ENCODE peak calls at places on chromosomes 12 and 14, in nine cellular contexts. J is H54, T is NB4, Q is body of pancreas, C is stomach, I is IMR-90, F is HCT116, P is upper lobe of left lung, G is GM12891. K is an unnamed sample.

GRCh38 chr14:101495827-101496778 is 65.2 kb upstream of the DIO3 start:
- DNase-seq in Q (peak), T (no peak), P (peak), G (no peak), J (no peak), C (peak), F (no peak), I (no peak), K (no peak)

GRCh38 chr14:66979083-66979974 is 209.9 kb upstream of the GARIN2 start:
- DNase-seq in T (no peak), Q (no peak), F (no peak), P (no peak), I (no peak), J (no peak), C (no peak), G (no peak), K (no peak)

GRCh38 chr14:103629503-103630121 is 601 bp downstream of the KLC1 start:
- DNase-seq in T (peak), I (no peak), Q (peak), G (peak), F (no peak), P (peak), C (peak), J (peak), K (peak)

GRCh38 chr14:23483216-23483854 is 13.8 kb downstream of the NGDN start:
- DNase-seq in P (no peak), J (peak), Q (no peak), I (peak), G (peak), F (no peak), T (peak), C (no peak), K (no peak)

GRCh38 chr14:57982802-57983201 is 116.9 kb upstream of the SLC35F4 start:
- DNase-seq in C (no peak), F (no peak), T (no peak), P (no peak), G (no peak), Q (peak), I (no peak), J (no peak), K (peak)

GRCh38 chr14:50615566-50615965 is 52.5 kb downstream of the SAV1 start:
- DNase-seq in T (no peak), C (no peak), P (no peak), J (no peak), F (no peak), I (no peak), G (no peak), Q (no peak), K (no peak)

GRCh38 chr12:98750511-98750910 is 105.4 kb downstream of the APAF1 start:
- DNase-seq in F (no peak), G (no peak), T (no peak), P (no peak), C (no peak), Q (no peak), J (no peak), I (peak), K (no peak)

GRCh38 chr12:102958073-102958829 is 777 bp downstream of the ASCL1 start:
- DNase-seq in T (no peak), C (no peak), J (no peak), Q (no peak), G (no peak), I (peak), F (no peak), P (peak), K (peak)

GRCh38 chr14:64823305-64823985 is 56.3 kb downstream of the SPTB start:
- DNase-seq in G (peak), C (peak), T (peak), I (peak), F (peak), J (peak), Q (peak), P (peak), K (peak)

GRCh38 chr12:113724703-113725556 is 241.2 kb downstream of the RBM19 start:
- DNase-seq in I (no peak), F (no peak), T (no peak), P (no peak), G (no peak), C (no peak), Q (no peak), J (no peak), K (no peak)

GRCh38 chr14:54438703-54439102 is 2.5 kb downstream of the CNIH1 start:
- DNase-seq in F (no peak), I (no peak), P (no peak), J (no peak), G (no peak), Q (no peak), C (no peak), T (no peak), K (no peak)

GRCh38 chr14:55130194-55130550 is 1.1 kb downstream of the LGALS3 start:
- DNase-seq in J (peak), Q (peak), P (no peak), F (no peak), C (peak), G (no peak), I (peak), T (no peak), K (no peak)

GRCh38 chr14:24372701-24373416 is 4.9 kb downstream of the NFATC4 start:
- DNase-seq in C (peak), I (no peak), J (no peak), T (no peak), F (no peak), P (no peak), Q (no peak), G (no peak), K (no peak)

GRCh38 chr14:34502826-34503225 is 36.7 kb downstream of the EAPP start:
- DNase-seq in P (no peak), F (no peak), J (no peak), Q (no peak), T (no peak), G (no peak), C (no peak), I (peak), K (no peak)

GRCh38 chr12:117380083-117380482 is 18.7 kb upstream of the NOS1 start:
- DNase-seq in P (no peak), G (no peak), I (no peak), T (peak), J (no peak), F (no peak), Q (no peak), C (no peak), K (no peak)

DNA sequence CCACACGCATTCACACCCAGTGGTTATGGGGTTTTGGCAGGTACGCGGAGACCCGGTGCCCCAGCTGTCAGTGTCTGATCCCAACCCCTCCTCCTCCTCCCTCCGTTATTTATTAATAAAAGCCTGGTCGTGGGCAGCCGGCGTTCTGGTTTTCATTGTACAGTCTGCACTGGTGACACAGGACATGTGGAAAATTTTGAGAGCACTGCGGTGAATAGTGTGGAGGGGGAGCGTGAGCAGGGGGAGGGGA is 11.5 kb upstream of the IRF2BPL start:
- DNase-seq in C (no peak), J (no peak), T (no peak), G (no peak), F (no peak), I (no peak), Q (no peak), P (no peak), K (no peak)
- TF ChIP-seq POLR2A in C (no peak), J (no peak), T (no peak), G (no peak), F (no peak), I (no peak), Q (peak), P (no peak), K (peak)

GRCh38 chr12:76025601-76026575 is 5.7 kb downstream of the PHLDA1 start:
- DNase-seq in P (no peak), I (peak), F (no peak), J (no peak), G (no peak), T (no peak), Q (no peak), C (no peak), K (no peak)

GRCh38 chr12:76028649-76029277 is 2.8 kb downstream of the PHLDA1 start:
- DNase-seq in G (no peak), J (no peak), F (no peak), C (no peak), P (no peak), I (no peak), T (no peak), Q (no peak), K (no peak)

GRCh38 chr12:76024102-76024781 is 7.3 kb downstream of the PHLDA1 start:
- DNase-seq in I (peak), F (no peak), C (no peak), P (no peak), Q (no peak), G (no peak), J (no peak), T (no peak), K (no peak)

GRCh38 chr12:76024942-76025600 is 6.5 kb downstream of the PHLDA1 start:
- DNase-seq in J (no peak), Q (no peak), C (no peak), I (peak), T (peak), P (no peak), F (no peak), G (no peak), K (no peak)

GRCh38 chr12:76026643-76027063 is 4.9 kb downstream of the PHLDA1 start:
- DNase-seq in Q (no peak), P (no peak), G (no peak), J (no peak), I (peak), C (no peak), T (no peak), F (no peak), K (no peak)
- TF ChIP-seq POLR2A in Q (peak), P (no peak), G (no peak), J (no peak), I (peak), C (no peak), T (no peak), F (peak), K (no peak)

DNA sequence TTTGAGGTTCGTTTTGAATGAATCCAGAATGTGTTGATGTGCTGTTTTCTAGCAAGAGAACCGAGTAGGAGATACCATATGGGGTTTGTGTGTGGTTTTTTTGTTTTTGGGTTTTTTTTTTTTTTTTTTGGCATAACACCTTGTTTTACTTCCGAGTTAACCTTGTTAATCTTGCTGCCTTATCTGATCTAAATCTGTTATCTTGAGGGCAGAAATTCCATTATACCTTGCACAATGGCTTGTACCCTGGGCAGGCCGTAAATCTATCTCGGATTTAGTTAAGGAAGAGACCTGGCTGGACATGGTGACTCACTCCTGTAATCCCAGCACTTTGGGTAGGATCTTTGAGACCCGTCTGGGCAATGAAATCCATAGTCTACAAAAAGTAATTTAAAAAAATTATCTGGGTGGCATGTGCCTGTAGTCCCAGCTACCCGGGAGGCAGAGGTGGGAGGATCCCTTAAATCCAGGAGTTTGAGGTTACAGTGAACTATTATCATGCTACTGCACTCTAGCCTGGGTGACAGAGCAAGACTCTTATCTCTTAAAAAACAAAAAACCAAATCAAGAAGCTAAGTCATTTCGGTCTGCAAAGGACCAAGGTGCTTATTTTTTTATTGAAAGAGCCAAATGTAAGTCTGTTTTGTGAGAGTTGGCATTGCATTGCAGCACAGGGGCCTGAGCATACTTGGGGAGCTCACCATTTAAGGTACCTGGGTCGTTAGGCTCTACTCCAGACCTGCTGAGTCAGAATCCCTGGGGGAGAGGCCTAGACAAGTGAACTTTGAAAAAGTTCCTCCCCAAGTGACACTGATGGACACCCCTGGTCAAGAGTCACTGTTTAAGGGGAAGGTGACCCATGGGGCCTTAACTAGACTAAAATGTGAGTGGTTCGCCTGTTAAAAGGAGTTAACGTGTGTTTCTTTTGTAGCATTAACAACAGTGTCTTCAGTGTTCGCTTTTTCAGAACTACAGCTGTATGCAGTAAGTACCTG is 6.7 kb downstream of the DLST start:
- DNase-seq in Q (no peak), C (no peak), G (no peak), I (no peak), F (peak), T (no peak), J (no peak), P (no peak), K (no peak)
- TF ChIP-seq POLR2A in Q (no peak), C (no peak), G (no peak), I (no peak), F (no peak), T (no peak), J (no peak), P (no peak), K (no peak)

GRCh38 chr14:90274808-90275454 is 18.6 kb downstream of the PSMC1 start:
- DNase-seq in J (peak), G (no peak), I (peak), C (no peak), F (no peak), P (no peak), T (peak), Q (no peak), K (no peak)
- TF ChIP-seq POLR2A in J (no peak), G (no peak), I (no peak), C (no peak), F (no peak), P (no peak), T (no peak), Q (no peak), K (no peak)

DNA sequence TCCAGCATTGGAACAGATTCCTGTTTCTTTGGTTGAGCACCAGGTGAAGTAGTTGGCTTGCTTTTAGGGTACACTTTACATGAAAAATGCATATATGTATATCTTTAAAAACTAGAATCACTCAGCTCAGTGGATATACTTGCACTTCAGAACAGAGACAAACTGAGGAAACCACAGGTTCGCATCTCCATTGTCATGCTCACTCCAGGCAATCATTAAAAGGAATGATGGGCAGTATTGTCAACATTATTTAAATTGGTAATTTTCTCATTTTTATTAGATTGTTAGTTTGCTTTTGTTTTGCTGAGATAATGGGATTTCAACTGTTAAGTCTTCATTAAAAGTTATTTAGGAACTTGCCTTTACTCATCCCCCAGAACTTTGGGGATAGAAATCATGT is 71.0 kb upstream of the NELL2 start:
- DNase-seq in P (no peak), Q (no peak), I (no peak), C (no peak), F (no peak), J (no peak), T (no peak), G (no peak), K (no peak)
- TF ChIP-seq POLR2A in P (no peak), Q (no peak), I (no peak), C (no peak), F (no peak), J (no peak), T (no peak), G (no peak), K (no peak)

GRCh38 chr12:2992724-2993123 is 33.5 kb downstream of the TEAD4 start:
- DNase-seq in J (no peak), P (no peak), T (no peak), C (no peak), Q (no peak), F (no peak), I (no peak), G (no peak), K (no peak)
- TF ChIP-seq POLR2A in J (no peak), P (no peak), T (no peak), C (no peak), Q (no peak), F (no peak), I (no peak), G (no peak), K (no peak)

GRCh38 chr14:105252552-105253328 is 4.4 kb downstream of the BTBD6 start:
- DNase-seq in G (no peak), Q (no peak), T (no peak), I (no peak), F (no peak), J (no peak), P (peak), C (no peak), K (no peak)
- TF ChIP-seq POLR2A in G (no peak), Q (no peak), T (no peak), I (no peak), F (no peak), J (no peak), P (no peak), C (no peak), K (no peak)

GRCh38 chr12:6230321-6231110 is 30.3 kb downstream of the CD9 start:
- DNase-seq in T (peak), I (no peak), J (no peak), Q (peak), C (peak), P (no peak), F (no peak), G (peak), K (peak)
- TF ChIP-seq POLR2A in T (peak), I (peak), J (no peak), Q (peak), C (no peak), P (peak), F (no peak), G (no peak), K (no peak)

DNA sequence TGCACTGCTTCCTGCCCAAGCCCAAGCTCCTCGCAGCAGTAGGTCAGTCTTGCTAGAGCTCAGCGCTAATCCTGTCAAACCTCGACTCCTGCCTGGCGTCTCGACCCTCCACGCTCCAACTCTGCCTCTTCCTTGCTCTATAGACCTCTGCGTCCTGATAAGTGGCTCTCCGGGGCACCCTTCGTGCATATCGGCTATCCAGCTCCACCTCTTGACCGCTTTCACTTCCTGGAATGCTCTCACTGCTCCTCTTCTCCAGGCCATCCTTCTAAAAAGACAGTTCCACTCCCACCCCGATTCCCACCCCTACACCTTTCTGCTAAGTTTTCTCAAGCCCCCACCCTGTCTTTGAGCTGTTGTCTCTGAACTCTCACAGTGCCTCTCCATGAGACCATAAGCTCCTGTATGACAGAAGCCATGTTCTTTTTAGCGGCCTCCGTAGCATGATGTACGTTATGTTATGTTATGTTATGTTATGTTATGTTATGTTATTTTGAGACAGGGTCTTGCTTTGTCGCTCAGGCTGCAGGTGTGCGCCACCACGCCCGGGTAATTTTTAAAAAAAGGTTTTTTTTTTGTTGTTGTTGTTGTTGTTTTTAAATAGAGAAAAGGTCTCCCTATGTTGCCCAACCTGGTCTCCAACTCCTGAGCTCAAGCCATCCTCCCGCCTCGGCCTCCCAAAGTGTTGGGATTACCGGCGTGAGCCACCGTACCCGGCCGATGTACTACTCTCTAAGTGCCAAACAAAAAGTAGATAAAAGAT is 601 bp downstream of the COX14 start:
- DNase-seq in C (peak), I (no peak), G (peak), J (no peak), P (no peak), F (no peak), Q (no peak), T (no peak), K (peak)
- TF ChIP-seq POLR2A in C (no peak), I (no peak), G (no peak), J (no peak), P (peak), F (no peak), Q (no peak), T (no peak), K (no peak)